ENCODE peak calls at places on chromosomes 5 and 9, in six cellular contexts. A, R, J, Z, D and S are unnamed samples.

GRCh38 chr9:97633859-97634485 is 351 bp downstream of the NCBP1 start:
- DNase-seq in A (no peak), R (no peak), J (no peak), Z (no peak), D (no peak), S (no peak)

GRCh38 chr5:156414381-156414780 is 87.4 kb downstream of the SGCD start:
- DNase-seq in A (peak), R (no peak), J (no peak), Z (no peak), D (no peak), S (no peak)

GRCh38 chr5:173123416-173123815 is 20.9 kb upstream of the BNIP1 start:
- DNase-seq in A (peak), R (no peak), J (no peak), Z (no peak), D (no peak), S (no peak)

GRCh38 chr5:55533806-55534435 is 843 bp downstream of the PLPP1 start:
- DNase-seq in A (peak), R (no peak), J (no peak), Z (no peak), D (no peak), S (no peak)

GRCh38 chr9:121333950-121334773 is 35.9 kb downstream of the STOM start:
- DNase-seq in A (no peak), R (no peak), J (no peak), Z (no peak), D (no peak), S (no peak)

GRCh38 chr9:95055337-95055850 is 262.1 kb downstream of the FANCC start:
- DNase-seq in A (no peak), R (no peak), J (no peak), Z (no peak), D (no peak), S (no peak)

GRCh38 chr5:36734422-36734821 is 128.0 kb downstream of the SLC1A3 start:
- DNase-seq in A (peak), R (no peak), J (no peak), Z (no peak), D (no peak), S (peak)

GRCh38 chr5:39760385-39761198 is 335.8 kb upstream of the DAB2 start:
- DNase-seq in A (peak), R (no peak), J (no peak), Z (no peak), D (no peak), S (peak)

GRCh38 chr5:66666778-66667177 is 70.6 kb downstream of the MAST4 start:
- DNase-seq in A (no peak), R (no peak), J (no peak), Z (no peak), D (no peak), S (no peak)

GRCh38 chr9:21995652-21996275 is 1.2 kb downstream of the CDKN2B-AS1 start:
- DNase-seq in A (no peak), R (peak), J (peak), Z (peak), D (no peak), S (no peak)

GRCh38 chr9:84382728-84383127 is 42.2 kb upstream of the SLC28A3 start:
- DNase-seq in A (no peak), R (no peak), J (no peak), Z (no peak), D (no peak), S (no peak)

GRCh38 chr5:35476046-35476445 is 141.6 kb upstream of the SPEF2 start:
- DNase-seq in A (no peak), R (no peak), J (no peak), Z (no peak), D (no peak), S (peak)

GRCh38 chr5:179143446-179143845 is 83.3 kb downstream of the ZNF354C start:
- DNase-seq in A (no peak), R (no peak), J (no peak), Z (no peak), D (peak), S (peak)

GRCh38 chr5:139419793-139420192 is 15.9 kb upstream of the SPATA24 start:
- DNase-seq in A (no peak), R (no peak), J (no peak), Z (no peak), D (no peak), S (no peak)

GRCh38 chr9:89426389-89426961 is 71.4 kb downstream of the SEMA4D start:
- DNase-seq in A (no peak), R (no peak), J (peak), Z (no peak), D (no peak), S (peak)

GRCh38 chr5:67014191-67014590 is 182.4 kb downstream of the CD180 start:
- DNase-seq in A (no peak), R (no peak), J (no peak), Z (no peak), D (no peak), S (no peak)

GRCh38 chr9:110755179-110755578 is 86.6 kb downstream of the MUSK start:
- DNase-seq in A (no peak), R (no peak), J (no peak), Z (no peak), D (no peak), S (no peak)

GRCh38 chr9:136775191-136775590 is 10.9 kb upstream of the LCN15 start:
- DNase-seq in A (no peak), R (no peak), J (no peak), Z (no peak), D (no peak), S (no peak)

GRCh38 chr5:88785396-88786216 is 97.4 kb downstream of the MEF2C start:
- DNase-seq in A (peak), R (no peak), J (no peak), Z (peak), D (peak), S (no peak)

GRCh38 chr9:108885643-108886348 is 23.7 kb downstream of the ACTL7A start:
- DNase-seq in A (peak), R (no peak), J (no peak), Z (no peak), D (peak), S (peak)

GRCh38 chr5:139214646-139215045 is 16.5 kb upstream of the SIL1 start:
- DNase-seq in A (no peak), R (no peak), J (no peak), Z (no peak), D (no peak), S (no peak)

GRCh38 chr5:159343295-159344094 is 13.2 kb upstream of the IL12B start:
- DNase-seq in A (peak), R (no peak), J (no peak), Z (no peak), D (no peak), S (peak)

GRCh38 chr5:132258102-132259060 is 885 bp downstream of the PDLIM4 start:
- DNase-seq in A (no peak), R (peak), J (no peak), Z (peak), D (no peak), S (no peak)

GRCh38 chr5:14488697-14489096 is 92.9 kb upstream of the OTULINL start:
- DNase-seq in A (no peak), R (no peak), J (no peak), Z (no peak), D (no peak), S (no peak)
- H3K4me3 ChIP-seq in A (no peak), R (no peak), J (no peak), Z (no peak), D (no peak), S (no peak)

DNA sequence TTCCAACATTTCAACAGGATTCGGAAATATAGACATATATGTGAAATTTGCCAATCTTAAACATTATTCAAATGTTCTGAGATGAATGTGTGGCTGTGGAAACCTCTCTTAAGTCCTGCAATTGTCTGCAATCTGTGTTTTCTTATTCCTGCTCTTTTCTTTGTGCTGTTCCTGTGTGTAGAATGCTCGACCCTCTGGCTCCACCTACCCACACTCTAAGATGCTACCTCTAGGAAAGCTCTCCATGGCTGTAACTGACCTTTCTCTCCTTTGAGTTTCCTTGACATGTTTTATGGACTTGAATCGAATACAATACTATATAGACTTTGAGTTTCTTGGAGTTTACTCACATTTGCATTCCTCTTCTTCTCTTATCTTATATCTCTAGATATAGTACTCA is 120.6 kb upstream of the ASTN2 start:
- DNase-seq in A (no peak), R (no peak), J (no peak), Z (no peak), D (no peak), S (peak)
- TF ChIP-seq POLR2A in A (no peak), R (no peak), J (no peak), Z (no peak), D (no peak), S (no peak)

DNA sequence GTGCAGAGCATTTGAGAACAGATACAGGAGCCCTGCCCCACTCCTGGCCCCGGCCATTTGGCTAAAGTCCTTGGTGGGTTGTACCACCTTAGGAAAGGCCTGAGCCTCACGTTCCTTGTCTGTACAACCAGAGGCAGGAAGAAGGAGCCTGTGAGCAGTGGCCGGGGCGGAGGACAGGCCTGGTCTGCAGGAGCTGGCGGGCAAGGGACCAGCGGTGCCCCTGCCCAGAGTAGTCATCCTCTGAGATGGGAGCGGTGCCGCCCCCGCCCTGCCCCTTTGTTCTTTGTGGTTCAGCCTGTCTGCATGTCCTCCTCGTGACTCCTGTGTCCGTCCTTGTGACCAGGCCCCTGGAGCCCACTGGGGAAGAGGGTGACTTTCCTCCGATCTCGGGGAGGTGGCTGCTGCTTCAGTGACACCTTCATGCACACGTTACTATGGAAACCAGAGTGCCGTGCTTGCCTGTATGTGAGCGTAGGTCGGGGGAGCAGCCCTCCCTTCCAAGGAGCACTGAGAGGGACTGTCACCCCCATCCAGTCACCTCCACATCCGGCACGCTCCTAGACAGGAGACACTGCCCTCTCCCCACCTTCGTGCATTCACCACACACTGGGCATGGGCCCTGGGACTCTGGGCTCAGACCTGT is 42.9 kb downstream of the UNC5A start:
- DNase-seq in A (no peak), R (no peak), J (no peak), Z (no peak), D (no peak), S (no peak)
- H3K4me3 ChIP-seq in A (no peak), R (no peak), J (no peak), Z (no peak), D (no peak), S (no peak)

GRCh38 chr9:129962889-129963703 is 79.9 kb downstream of the FNBP1 start:
- DNase-seq in A (no peak), R (no peak), J (no peak), Z (no peak), D (no peak), S (peak)
- TF ChIP-seq POLR2A in A (no peak), R (peak), J (peak), Z (peak), D (no peak), S (no peak)

GRCh38 chr9:77710965-77711657 is 63.0 kb upstream of the GNA14 start:
- DNase-seq in A (no peak), R (no peak), J (no peak), Z (no peak), D (no peak), S (peak)

GRCh38 chr9:77710276-77710675 is 62.2 kb upstream of the GNA14 start:
- DNase-seq in A (no peak), R (no peak), J (no peak), Z (no peak), D (no peak), S (peak)

GRCh38 chr9:77712533-77713130 is 64.5 kb upstream of the GNA14 start:
- DNase-seq in A (peak), R (no peak), J (no peak), Z (no peak), D (no peak), S (no peak)

GRCh38 chr9:77708416-77708815 is 60.3 kb upstream of the GNA14 start:
- DNase-seq in A (no peak), R (no peak), J (no peak), Z (no peak), D (no peak), S (no peak)

GRCh38 chr9:77714077-77714549 is 66.0 kb upstream of the GNA14 start:
- DNase-seq in A (no peak), R (no peak), J (no peak), Z (no peak), D (no peak), S (peak)
- H3K4me3 ChIP-seq in A (no peak), R (no peak), J (no peak), Z (no peak), D (no peak), S (no peak)

GRCh38 chr9:19232117-19232829 is 1.8 kb downstream of the DENND4C start:
- DNase-seq in A (no peak), R (no peak), J (no peak), Z (no peak), D (no peak), S (peak)

GRCh38 chr9:19230356-19231125 is at the start of gene DENND4C:
- DNase-seq in A (peak), R (peak), J (peak), Z (peak), D (peak), S (peak)

GRCh38 chr9:19231126-19232035 is 888 bp downstream of the DENND4C start:
- DNase-seq in A (peak), R (no peak), J (no peak), Z (no peak), D (no peak), S (peak)

GRCh38 chr9:19232830-19233194 is 2.3 kb downstream of the DENND4C start:
- DNase-seq in A (no peak), R (no peak), J (no peak), Z (no peak), D (no peak), S (peak)

GRCh38 chr9:19229725-19230355 is 653 bp upstream of the DENND4C start:
- DNase-seq in A (peak), R (peak), J (peak), Z (no peak), D (peak), S (no peak)
- TF ChIP-seq POLR2A in A (peak), R (no peak), J (no peak), Z (no peak), D (no peak), S (no peak)

GRCh38 chr9:29213374-29214161 is 1640.3 kb upstream of the C9orf72 start:
- DNase-seq in A (peak), R (peak), J (no peak), Z (peak), D (no peak), S (no peak)
- H3K4me3 ChIP-seq in A (peak), R (peak), J (peak), Z (peak), D (no peak), S (no peak)